ENCODE peak calls at places on chromosome 22, in six cellular contexts. One of them, this sample, is unnamed. For H3K9me2, the result is how much of the 10 kb centered on the place peaks cover.

GRCh38 chr22:42947211-42947990 is 67.5 kb downstream of the PACSIN2 start:
- DNase-seq in OCI-LY7: no peak
- DNase-seq in SK-N-SH: no peak
- DNase-seq in GM23248: no peak
- DNase-seq in GM23338: no peak
- DNase-seq in PC-3: peak
- DNase-seq in this sample: no peak

GRCh38 chr22:38549106-38549884 is 20.7 kb downstream of the DMC1 start:
- DNase-seq in OCI-LY7: peak
- DNase-seq in SK-N-SH: no peak
- DNase-seq in GM23248: no peak
- DNase-seq in GM23338: no peak
- DNase-seq in PC-3: peak
- DNase-seq in this sample: no peak

GRCh38 chr22:23538502-23538860 is 41.6 kb downstream of the IGLL1 start:
- DNase-seq in OCI-LY7: no peak
- DNase-seq in SK-N-SH: no peak
- DNase-seq in GM23248: no peak
- DNase-seq in GM23338: no peak
- DNase-seq in PC-3: no peak
- DNase-seq in this sample: no peak

GRCh38 chr22:48224332-48224731 is 1461.9 kb downstream of the TBC1D22A start:
- DNase-seq in OCI-LY7: no peak
- DNase-seq in SK-N-SH: no peak
- DNase-seq in GM23248: no peak
- DNase-seq in GM23338: no peak
- DNase-seq in PC-3: no peak
- DNase-seq in this sample: no peak

GRCh38 chr22:36201630-36202312 is at the start of gene APOL4:
- DNase-seq in OCI-LY7: no peak
- DNase-seq in SK-N-SH: peak
- DNase-seq in GM23248: peak
- DNase-seq in GM23338: no peak
- DNase-seq in PC-3: no peak
- DNase-seq in this sample: peak

GRCh38 chr22:40193429-40194421 is 16.0 kb downstream of the TNRC6B start:
- DNase-seq in OCI-LY7: no peak
- DNase-seq in SK-N-SH: no peak
- DNase-seq in GM23248: peak
- DNase-seq in GM23338: peak
- DNase-seq in PC-3: peak
- DNase-seq in this sample: peak

GRCh38 chr22:40578171-40578570 is 58.3 kb downstream of the MRTFA start:
- DNase-seq in OCI-LY7: no peak
- DNase-seq in SK-N-SH: no peak
- DNase-seq in GM23248: no peak
- DNase-seq in GM23338: no peak
- DNase-seq in PC-3: no peak
- DNase-seq in this sample: no peak

GRCh38 chr22:36258750-36259619 is 6.1 kb downstream of the APOL1 start:
- DNase-seq in OCI-LY7: peak
- DNase-seq in SK-N-SH: no peak
- DNase-seq in GM23248: no peak
- DNase-seq in GM23338: peak
- DNase-seq in PC-3: no peak
- DNase-seq in this sample: peak

GRCh38 chr22:45971389-45972028 is 5.5 kb downstream of the WNT7B start:
- DNase-seq in OCI-LY7: no peak
- DNase-seq in SK-N-SH: peak
- DNase-seq in GM23248: peak
- DNase-seq in GM23338: peak
- DNase-seq in PC-3: no peak
- DNase-seq in this sample: no peak

GRCh38 chr22:44100411-44100810 is 76.3 kb downstream of the PARVB start:
- DNase-seq in OCI-LY7: no peak
- DNase-seq in SK-N-SH: no peak
- DNase-seq in GM23248: no peak
- DNase-seq in GM23338: no peak
- DNase-seq in PC-3: no peak
- DNase-seq in this sample: no peak
- H3K9me2 ChIP-seq in OCI-LY7: under half
- H3K9me2 ChIP-seq in SK-N-SH: under half
- H3K9me2 ChIP-seq in GM23248: under half
- H3K9me2 ChIP-seq in GM23338: under half
- H3K9me2 ChIP-seq in PC-3: under half
- H3K9me2 ChIP-seq in this sample: under half

DNA sequence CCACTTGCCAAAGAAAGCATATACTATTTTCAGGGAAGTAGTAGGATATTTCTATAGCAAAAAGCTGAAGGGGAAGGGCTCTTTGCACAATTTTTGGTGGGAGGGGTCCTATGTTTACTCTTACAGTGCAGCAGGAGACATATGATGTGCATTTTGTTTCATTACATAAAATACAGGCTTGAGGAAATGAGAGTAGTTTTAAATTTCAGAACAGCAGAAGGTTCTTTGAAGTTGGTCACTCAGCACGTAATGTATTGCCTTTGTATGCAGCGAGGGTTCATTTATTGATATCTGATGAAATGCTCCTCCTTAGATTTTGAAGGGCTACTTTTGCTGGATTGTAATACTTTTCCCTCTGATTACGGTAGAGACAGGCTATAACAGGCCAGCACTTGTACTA is 3.1 kb upstream of the PIK3IP1 start:
- DNase-seq in OCI-LY7: no peak
- DNase-seq in SK-N-SH: no peak
- DNase-seq in GM23248: no peak
- DNase-seq in GM23338: no peak
- DNase-seq in PC-3: no peak
- DNase-seq in this sample: no peak
- H3K4me2 ChIP-seq in OCI-LY7: peak
- H3K4me2 ChIP-seq in SK-N-SH: no peak
- H3K4me2 ChIP-seq in GM23248: peak
- H3K4me2 ChIP-seq in GM23338: no peak
- H3K4me2 ChIP-seq in PC-3: no peak
- H3K4me2 ChIP-seq in this sample: no peak

GRCh38 chr22:20552913-20553401 is 45.5 kb downstream of the MED15 start:
- DNase-seq in OCI-LY7: no peak
- DNase-seq in SK-N-SH: no peak
- DNase-seq in GM23248: no peak
- DNase-seq in GM23338: no peak
- DNase-seq in PC-3: no peak
- DNase-seq in this sample: peak
- TF ChIP-seq EZH2phosphoT487 in OCI-LY7: no peak
- TF ChIP-seq EZH2phosphoT487 in SK-N-SH: no peak
- TF ChIP-seq EZH2phosphoT487 in GM23248: no peak
- TF ChIP-seq EZH2phosphoT487 in GM23338: no peak
- TF ChIP-seq EZH2phosphoT487 in PC-3: no peak
- TF ChIP-seq EZH2phosphoT487 in this sample: no peak

DNA sequence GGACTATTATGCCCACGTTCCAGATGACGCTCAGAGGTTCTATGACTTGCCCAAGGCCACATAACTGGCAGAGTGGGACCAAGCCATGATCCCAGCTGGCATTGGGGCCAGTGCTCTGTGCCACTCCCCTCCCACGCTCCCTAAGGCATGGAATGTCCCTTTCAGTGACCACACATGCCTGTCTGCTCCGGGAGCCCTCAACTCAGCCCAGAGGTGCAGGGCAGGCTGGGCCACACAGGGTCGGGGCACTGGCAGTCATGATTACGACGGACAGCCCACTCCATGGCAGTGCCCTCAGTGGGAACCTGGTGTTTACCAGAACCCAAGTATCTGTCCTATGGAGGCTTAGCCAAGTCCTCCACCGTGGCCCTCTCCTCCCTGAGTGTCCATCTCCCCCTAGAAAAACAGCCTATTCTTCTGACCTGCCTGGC is 10.0 kb downstream of the RHBDD3 start:
- DNase-seq in OCI-LY7: no peak
- DNase-seq in SK-N-SH: peak
- DNase-seq in GM23248: no peak
- DNase-seq in GM23338: no peak
- DNase-seq in PC-3: no peak
- DNase-seq in this sample: no peak
- H3K9me2 ChIP-seq in OCI-LY7: under half
- H3K9me2 ChIP-seq in SK-N-SH: under half
- H3K9me2 ChIP-seq in GM23248: under half
- H3K9me2 ChIP-seq in GM23338: under half
- H3K9me2 ChIP-seq in PC-3: under half
- H3K9me2 ChIP-seq in this sample: under half

GRCh38 chr22:50296658-50297490 is 10.6 kb downstream of the PLXNB2 start:
- DNase-seq in OCI-LY7: no peak
- DNase-seq in SK-N-SH: no peak
- DNase-seq in GM23248: no peak
- DNase-seq in GM23338: no peak
- DNase-seq in PC-3: no peak
- DNase-seq in this sample: no peak
- H3K4me2 ChIP-seq in OCI-LY7: no peak
- H3K4me2 ChIP-seq in SK-N-SH: no peak
- H3K4me2 ChIP-seq in GM23248: no peak
- H3K4me2 ChIP-seq in GM23338: no peak
- H3K4me2 ChIP-seq in PC-3: no peak
- H3K4me2 ChIP-seq in this sample: no peak

GRCh38 chr22:32267011-32267410 is 11.9 kb upstream of the SLC5A4 start:
- DNase-seq in OCI-LY7: no peak
- DNase-seq in SK-N-SH: no peak
- DNase-seq in GM23248: no peak
- DNase-seq in GM23338: no peak
- DNase-seq in PC-3: no peak
- DNase-seq in this sample: no peak
- TF ChIP-seq EZH2phosphoT487 in OCI-LY7: no peak
- TF ChIP-seq EZH2phosphoT487 in SK-N-SH: no peak
- TF ChIP-seq EZH2phosphoT487 in GM23248: no peak
- TF ChIP-seq EZH2phosphoT487 in GM23338: no peak
- TF ChIP-seq EZH2phosphoT487 in PC-3: no peak
- TF ChIP-seq EZH2phosphoT487 in this sample: no peak